ENCODE peak calls at places on chromosome 22, in five cellular contexts. One of them, this sample, is unnamed.

GRCh38 chr22:48153726-48154125 is 1391.3 kb downstream of the TBC1D22A start:
- DNase-seq in stimulated activated naive CD8-positive, alpha-beta T cell treated with anti-CD3 and anti-CD28 coated beads, Interleukin-15, Interleukin-2, amounts not matched to agents 100 U/mL and 50 U/mL, for 24 hours: no peak
- DNase-seq in mucosa of gallbladder: no peak
- DNase-seq in lower leg skin: peak; percentile 31
- DNase-seq in A172: no peak
- DNase-seq in this sample: no peak

GRCh38 chr22:27086728-27087450 is 429.5 kb downstream of the MIAT start:
- DNase-seq in stimulated activated naive CD8-positive, alpha-beta T cell treated with anti-CD3 and anti-CD28 coated beads, Interleukin-15, Interleukin-2, amounts not matched to agents 100 U/mL and 50 U/mL, for 24 hours: no peak
- DNase-seq in mucosa of gallbladder: no peak
- DNase-seq in lower leg skin: no peak
- DNase-seq in A172: no peak
- DNase-seq in this sample: no peak

GRCh38 chr22:48853627-48854240 is 973.9 kb downstream of the BRD1 start:
- DNase-seq in stimulated activated naive CD8-positive, alpha-beta T cell treated with anti-CD3 and anti-CD28 coated beads, Interleukin-15, Interleukin-2, amounts not matched to agents 100 U/mL and 50 U/mL, for 24 hours: no peak
- DNase-seq in mucosa of gallbladder: no peak
- DNase-seq in lower leg skin: no peak
- DNase-seq in A172: no peak
- DNase-seq in this sample: no peak

GRCh38 chr22:37618072-37618656 is 9.5 kb downstream of the GGA1 start:
- DNase-seq in stimulated activated naive CD8-positive, alpha-beta T cell treated with anti-CD3 and anti-CD28 coated beads, Interleukin-15, Interleukin-2, amounts not matched to agents 100 U/mL and 50 U/mL, for 24 hours: no peak
- DNase-seq in mucosa of gallbladder: no peak
- DNase-seq in lower leg skin: no peak
- DNase-seq in A172: no peak
- DNase-seq in this sample: no peak

GRCh38 chr22:36334081-36334831 is 53.5 kb downstream of the MYH9 start:
- DNase-seq in stimulated activated naive CD8-positive, alpha-beta T cell treated with anti-CD3 and anti-CD28 coated beads, Interleukin-15, Interleukin-2, amounts not matched to agents 100 U/mL and 50 U/mL, for 24 hours: peak; percentile 59
- DNase-seq in mucosa of gallbladder: no peak
- DNase-seq in lower leg skin: no peak
- DNase-seq in A172: no peak
- DNase-seq in this sample: no peak

GRCh38 chr22:38564669-38565068 is 5.3 kb downstream of the DMC1 start:
- DNase-seq in stimulated activated naive CD8-positive, alpha-beta T cell treated with anti-CD3 and anti-CD28 coated beads, Interleukin-15, Interleukin-2, amounts not matched to agents 100 U/mL and 50 U/mL, for 24 hours: no peak
- DNase-seq in mucosa of gallbladder: no peak
- DNase-seq in lower leg skin: no peak
- DNase-seq in A172: no peak
- DNase-seq in this sample: no peak

GRCh38 chr22:21009638-21010425 is 5.1 kb upstream of the P2RX6 start:
- DNase-seq in stimulated activated naive CD8-positive, alpha-beta T cell treated with anti-CD3 and anti-CD28 coated beads, Interleukin-15, Interleukin-2, amounts not matched to agents 100 U/mL and 50 U/mL, for 24 hours: no peak
- DNase-seq in mucosa of gallbladder: peak; percentile 58
- DNase-seq in lower leg skin: no peak
- DNase-seq in A172: no peak
- DNase-seq in this sample: no peak

GRCh38 chr22:44116755-44117684 is 63.7 kb upstream of the PARVG start:
- DNase-seq in stimulated activated naive CD8-positive, alpha-beta T cell treated with anti-CD3 and anti-CD28 coated beads, Interleukin-15, Interleukin-2, amounts not matched to agents 100 U/mL and 50 U/mL, for 24 hours: no peak
- DNase-seq in mucosa of gallbladder: no peak
- DNase-seq in lower leg skin: no peak
- DNase-seq in A172: no peak
- DNase-seq in this sample: no peak

GRCh38 chr22:28750471-28750881 is 8.6 kb downstream of the HSCB start:
- DNase-seq in stimulated activated naive CD8-positive, alpha-beta T cell treated with anti-CD3 and anti-CD28 coated beads, Interleukin-15, Interleukin-2, amounts not matched to agents 100 U/mL and 50 U/mL, for 24 hours: no peak
- DNase-seq in mucosa of gallbladder: no peak
- DNase-seq in lower leg skin: no peak
- DNase-seq in A172: peak; percentile 60
- DNase-seq in this sample: no peak

GRCh38 chr22:20118572-20119020 is 1.6 kb upstream of the TRMT2A start:
- DNase-seq in stimulated activated naive CD8-positive, alpha-beta T cell treated with anti-CD3 and anti-CD28 coated beads, Interleukin-15, Interleukin-2, amounts not matched to agents 100 U/mL and 50 U/mL, for 24 hours: no peak
- DNase-seq in mucosa of gallbladder: no peak
- DNase-seq in lower leg skin: no peak
- DNase-seq in A172: no peak
- DNase-seq in this sample: no peak

GRCh38 chr22:48488149-48488551 is 1339.5 kb downstream of the BRD1 start:
- DNase-seq in stimulated activated naive CD8-positive, alpha-beta T cell treated with anti-CD3 and anti-CD28 coated beads, Interleukin-15, Interleukin-2, amounts not matched to agents 100 U/mL and 50 U/mL, for 24 hours: no peak
- DNase-seq in mucosa of gallbladder: no peak
- DNase-seq in lower leg skin: no peak
- DNase-seq in A172: no peak
- DNase-seq in this sample: no peak

GRCh38 chr22:46081831-46082210 is 68.5 kb upstream of the PPARA start:
- DNase-seq in stimulated activated naive CD8-positive, alpha-beta T cell treated with anti-CD3 and anti-CD28 coated beads, Interleukin-15, Interleukin-2, amounts not matched to agents 100 U/mL and 50 U/mL, for 24 hours: no peak
- DNase-seq in mucosa of gallbladder: no peak
- DNase-seq in lower leg skin: no peak
- DNase-seq in A172: no peak
- DNase-seq in this sample: no peak

GRCh38 chr22:16131918-16132317 is 442.1 kb downstream of the POTEH start:
- DNase-seq in stimulated activated naive CD8-positive, alpha-beta T cell treated with anti-CD3 and anti-CD28 coated beads, Interleukin-15, Interleukin-2, amounts not matched to agents 100 U/mL and 50 U/mL, for 24 hours: no peak
- DNase-seq in mucosa of gallbladder: no peak
- DNase-seq in lower leg skin: no peak
- DNase-seq in A172: no peak
- DNase-seq in this sample: no peak

GRCh38 chr22:47495102-47495501 is 732.7 kb downstream of the TBC1D22A start:
- DNase-seq in stimulated activated naive CD8-positive, alpha-beta T cell treated with anti-CD3 and anti-CD28 coated beads, Interleukin-15, Interleukin-2, amounts not matched to agents 100 U/mL and 50 U/mL, for 24 hours: no peak
- DNase-seq in mucosa of gallbladder: no peak
- DNase-seq in lower leg skin: no peak
- DNase-seq in A172: no peak
- DNase-seq in this sample: no peak

GRCh38 chr22:40237788-40238424 is 60.2 kb downstream of the TNRC6B start:
- DNase-seq in stimulated activated naive CD8-positive, alpha-beta T cell treated with anti-CD3 and anti-CD28 coated beads, Interleukin-15, Interleukin-2, amounts not matched to agents 100 U/mL and 50 U/mL, for 24 hours: peak; percentile 37
- DNase-seq in mucosa of gallbladder: no peak
- DNase-seq in lower leg skin: no peak
- DNase-seq in A172: no peak
- DNase-seq in this sample: no peak

GRCh38 chr22:35467788-35468187 is 67.8 kb downstream of the MCM5 start:
- DNase-seq in stimulated activated naive CD8-positive, alpha-beta T cell treated with anti-CD3 and anti-CD28 coated beads, Interleukin-15, Interleukin-2, amounts not matched to agents 100 U/mL and 50 U/mL, for 24 hours: no peak
- DNase-seq in mucosa of gallbladder: peak; percentile 60
- DNase-seq in lower leg skin: peak; percentile 62
- DNase-seq in A172: no peak
- DNase-seq in this sample: no peak

GRCh38 chr22:43329061-43329460 is 14.1 kb downstream of the SCUBE1 start:
- DNase-seq in stimulated activated naive CD8-positive, alpha-beta T cell treated with anti-CD3 and anti-CD28 coated beads, Interleukin-15, Interleukin-2, amounts not matched to agents 100 U/mL and 50 U/mL, for 24 hours: no peak
- DNase-seq in mucosa of gallbladder: no peak
- DNase-seq in lower leg skin: no peak
- DNase-seq in A172: no peak
- DNase-seq in this sample: no peak

GRCh38 chr22:36901411-36902142 is 11.9 kb upstream of the CSF2RB start:
- DNase-seq in stimulated activated naive CD8-positive, alpha-beta T cell treated with anti-CD3 and anti-CD28 coated beads, Interleukin-15, Interleukin-2, amounts not matched to agents 100 U/mL and 50 U/mL, for 24 hours: no peak
- DNase-seq in mucosa of gallbladder: no peak
- DNase-seq in lower leg skin: no peak
- DNase-seq in A172: no peak
- DNase-seq in this sample: no peak

GRCh38 chr22:27918351-27919221 is 470 bp downstream of the PITPNB start:
- DNase-seq in stimulated activated naive CD8-positive, alpha-beta T cell treated with anti-CD3 and anti-CD28 coated beads, Interleukin-15, Interleukin-2, amounts not matched to agents 100 U/mL and 50 U/mL, for 24 hours: peak; percentile 73
- DNase-seq in mucosa of gallbladder: peak; percentile 27
- DNase-seq in lower leg skin: peak; percentile 40
- DNase-seq in A172: peak; percentile 16
- DNase-seq in this sample: peak; percentile 34

GRCh38 chr22:17965538-17966402 is 58.6 kb downstream of the MICAL3 start:
- DNase-seq in stimulated activated naive CD8-positive, alpha-beta T cell treated with anti-CD3 and anti-CD28 coated beads, Interleukin-15, Interleukin-2, amounts not matched to agents 100 U/mL and 50 U/mL, for 24 hours: no peak
- DNase-seq in mucosa of gallbladder: no peak
- DNase-seq in lower leg skin: no peak
- DNase-seq in A172: no peak
- DNase-seq in this sample: no peak